ENCODE peak calls at places on chromosomes 6 and 20, in seven cellular contexts. H is keratinocyte; J is PC-3; K is HL-60; R is IMR-90; A is small intestine; P is CD4-positive, alpha-beta memory T cell. M is an unnamed sample.
A peak's percentile ranks its signal among the peaks of the same experiment; 100 is the strongest.

GRCh38 chr20:49482621-49483017 is at the start of gene KCNB1:
- DNase-seq in H (no peak), J (peak; percentile 52), K (peak; percentile 4), R (peak; percentile 21), A (peak; percentile 13), P (peak; percentile 41), M (no peak)

GRCh38 chr6:43790031-43790430 is 20.0 kb downstream of the VEGFA start:
- DNase-seq in H (no peak), J (no peak), K (peak; percentile 96), R (no peak), A (no peak), P (no peak), M (no peak)

GRCh38 chr20:11451793-11452291 is 465.9 kb upstream of the BTBD3 start:
- DNase-seq in H (no peak), J (no peak), K (no peak), R (peak; percentile 11), A (no peak), P (no peak), M (no peak)

GRCh38 chr6:135012764-135013163 is 41.9 kb downstream of the HBS1L start:
- DNase-seq in H (no peak), J (no peak), K (no peak), R (peak; percentile 84), A (no peak), P (no peak), M (no peak)

GRCh38 chr20:53503517-53503919 is 90.1 kb downstream of the ZNF217 start:
- DNase-seq in H (no peak), J (no peak), K (no peak), R (no peak), A (no peak), P (no peak), M (no peak)

GRCh38 chr6:109653264-109653663 is 37.7 kb downstream of the AK9 start:
- DNase-seq in H (no peak), J (no peak), K (no peak), R (peak; percentile 25), A (no peak), P (no peak), M (no peak)

GRCh38 chr6:15171026-15171425 is 74.8 kb upstream of the JARID2 start:
- DNase-seq in H (no peak), J (no peak), K (no peak), R (no peak), A (no peak), P (no peak), M (no peak)

GRCh38 chr6:139479433-139480222 is 105.2 kb upstream of the CITED2 start:
- DNase-seq in H (no peak), J (no peak), K (no peak), R (peak; percentile 4), A (no peak), P (no peak), M (no peak)

GRCh38 chr6:101146389-101146788 is 247.1 kb upstream of the GRIK2 start:
- DNase-seq in H (no peak), J (peak; percentile 80), K (no peak), R (peak; percentile 19), A (no peak), P (no peak), M (no peak)

GRCh38 chr20:64058536-64058935 is 4.5 kb upstream of the TCEA2 start:
- DNase-seq in H (no peak), J (peak; percentile 26), K (no peak), R (peak; percentile 64), A (no peak), P (no peak), M (no peak)

GRCh38 chr20:54290636-54291035 is 82.7 kb downstream of the PFDN4 start:
- DNase-seq in H (no peak), J (no peak), K (no peak), R (no peak), A (no peak), P (no peak), M (no peak)

GRCh38 chr20:64027981-64028685 is 7.8 kb upstream of the C20orf204 start:
- DNase-seq in H (no peak), J (no peak), K (no peak), R (no peak), A (no peak), P (no peak), M (no peak)

GRCh38 chr20:419556-420168 is 11.6 kb downstream of the RBCK1 start:
- DNase-seq in H (no peak), J (no peak), K (no peak), R (no peak), A (peak; percentile 74), P (no peak), M (peak; percentile 5)

GRCh38 chr6:131828946-131829345 is 21.1 kb downstream of the ENPP1 start:
- DNase-seq in H (no peak), J (no peak), K (no peak), R (no peak), A (no peak), P (no peak), M (no peak)

GRCh38 chr6:82711992-82712788 is 348.6 kb downstream of the TPBG start:
- DNase-seq in H (no peak), J (no peak), K (no peak), R (no peak), A (no peak), P (no peak), M (no peak)

GRCh38 chr6:85660181-85660611 is 17.5 kb upstream of the SYNCRIP start:
- DNase-seq in H (no peak), J (peak; percentile 5), K (no peak), R (peak; percentile 98), A (no peak), P (no peak), M (peak; percentile 78)

GRCh38 chr6:139250296-139251274 is 41.2 kb downstream of the TXLNB start:
- DNase-seq in H (peak; percentile 9), J (peak; percentile 55), K (peak; percentile 65), R (peak; percentile 59), A (peak; percentile 65), P (peak; percentile 60), M (no peak)

GRCh38 chr6:131945971-131946370 is 5.2 kb downstream of the CCN2 start:
- DNase-seq in H (no peak), J (no peak), K (no peak), R (no peak), A (no peak), P (no peak), M (no peak)

GRCh38 chr6:13633343-13633742 is 18.2 kb downstream of the NOL7 start:
- DNase-seq in H (no peak), J (no peak), K (no peak), R (no peak), A (no peak), P (no peak), M (no peak)

GRCh38 chr6:13638014-13638413 is 22.9 kb downstream of the NOL7 start:
- DNase-seq in H (no peak), J (no peak), K (no peak), R (no peak), A (no peak), P (no peak), M (no peak)

GRCh38 chr6:13638626-13639025 is 23.5 kb downstream of the NOL7 start:
- DNase-seq in H (no peak), J (no peak), K (peak; percentile 91), R (no peak), A (no peak), P (no peak), M (no peak)

GRCh38 chr6:13641315-13641714 is 26.2 kb downstream of the NOL7 start:
- DNase-seq in H (no peak), J (no peak), K (no peak), R (peak; percentile 23), A (no peak), P (no peak), M (no peak)

DNA sequence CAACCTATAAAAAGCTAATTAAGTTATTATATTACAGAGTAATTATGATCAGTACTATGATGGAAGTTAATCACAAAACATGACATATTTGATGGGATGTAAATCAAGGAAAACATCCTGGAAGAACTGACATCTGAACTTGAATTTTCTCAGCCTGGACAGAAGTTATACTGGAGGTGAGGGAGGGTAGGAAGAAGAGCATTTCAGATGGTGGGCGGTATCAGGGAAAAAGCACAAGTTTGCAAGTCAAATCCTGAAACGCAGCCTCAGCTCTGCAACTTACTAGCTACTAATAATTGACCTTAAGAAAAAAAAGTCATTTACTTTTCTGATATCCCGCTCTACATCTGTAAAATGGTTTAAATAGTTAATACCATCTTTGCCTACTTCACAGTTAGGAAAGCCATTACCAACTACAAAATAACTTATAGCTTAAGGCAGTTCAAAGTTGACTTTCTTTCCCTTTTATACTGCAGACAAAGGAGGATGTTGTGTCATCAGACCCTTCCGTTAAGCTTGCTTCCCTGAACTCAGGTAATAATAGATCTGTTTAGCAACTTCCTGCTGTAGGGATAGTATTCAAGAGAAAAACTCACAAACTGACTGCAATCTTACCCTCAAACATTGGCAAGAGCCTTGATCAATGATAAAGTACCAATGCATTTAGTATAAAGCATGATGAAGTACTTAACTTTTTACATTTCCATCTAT is 21.0 kb downstream of the NOL7 start:
- DNase-seq in H (no peak), J (no peak), K (peak; percentile 61), R (no peak), A (no peak), P (peak; percentile 5), M (no peak)
- H3K27ac ChIP-seq in H (no peak overlapping the region), J (no peak overlapping the region), K (peak overlapping the region; percentile 72), R (no peak overlapping the region), A (no peak overlapping the region), P (no peak overlapping the region), M (peak overlapping the region; percentile 23)

DNA sequence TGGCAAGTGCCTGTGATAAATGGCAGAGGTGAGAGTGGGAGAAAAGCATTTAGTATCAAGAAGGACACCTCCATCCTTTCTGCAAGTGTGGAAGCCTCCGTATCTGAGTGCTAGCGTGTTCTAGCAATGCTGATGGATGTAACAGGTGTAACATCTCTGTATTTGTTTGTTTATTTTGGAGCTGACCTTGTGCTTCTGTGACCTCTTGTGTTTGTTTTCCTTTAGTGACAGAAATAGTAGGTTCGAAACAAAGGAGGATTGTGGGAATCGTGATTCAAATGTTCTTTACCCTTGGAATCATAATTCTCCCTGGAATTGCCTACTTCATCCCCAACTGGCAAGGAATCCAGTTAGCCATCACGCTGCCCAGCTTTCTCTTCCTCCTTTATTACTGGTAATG is 60.4 kb downstream of the SLC22A3 start:
- DNase-seq in H (no peak), J (no peak), K (no peak), R (no peak), A (no peak), P (no peak), M (no peak)
- H3K27ac ChIP-seq in H (no peak overlapping the region), J (no peak overlapping the region), K (no peak overlapping the region), R (no peak overlapping the region), A (no peak overlapping the region), P (no peak overlapping the region), M (no peak overlapping the region)

GRCh38 chr6:97049254-97050004 is 124.9 kb downstream of the KLHL32 start:
- DNase-seq in H (no peak), J (no peak), K (peak; percentile 33), R (no peak), A (peak; percentile 21), P (no peak), M (no peak)
- H3K27ac ChIP-seq in H (no peak overlapping the region), J (no peak overlapping the region), K (no peak overlapping the region), R (no peak overlapping the region), A (no peak overlapping the region), P (no peak overlapping the region), M (peak overlapping the region; percentile 64)

GRCh38 chr6:99980741-99981140 is 13.3 kb downstream of the MCHR2 start:
- DNase-seq in H (no peak), J (no peak), K (no peak), R (no peak), A (no peak), P (no peak), M (no peak)

DNA sequence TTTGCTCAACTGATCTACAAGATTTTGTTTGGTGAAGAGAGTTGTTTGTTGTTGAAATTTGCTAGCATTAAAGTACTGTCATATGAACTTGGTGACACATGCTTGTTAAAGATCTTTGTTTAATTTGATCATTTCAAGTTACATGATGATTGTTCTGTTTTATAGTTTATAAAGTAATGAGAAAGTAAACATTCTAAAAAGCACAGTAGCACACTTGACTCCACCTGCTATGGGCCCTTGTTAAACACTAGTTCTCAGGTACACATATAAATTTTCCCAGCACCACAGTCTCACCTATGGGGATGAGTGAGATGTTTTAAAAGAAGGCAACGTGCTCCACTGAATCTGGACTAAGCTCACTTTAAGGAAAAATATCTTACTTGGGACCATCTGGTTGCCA is 14.1 kb downstream of the MCHR2 start:
- DNase-seq in H (no peak), J (no peak), K (no peak), R (no peak), A (no peak), P (no peak), M (no peak)
- H3K27ac ChIP-seq in H (no peak overlapping the region), J (no peak overlapping the region), K (no peak overlapping the region), R (no peak overlapping the region), A (no peak overlapping the region), P (no peak overlapping the region), M (no peak overlapping the region)

M was measured in epithelial cell of prostate.